ENCODE peak calls at places on chromosome 17, in nine cellular contexts. A, B, T, E, D, W, C, G and F are unnamed samples.

GRCh38 chr17:39674702-39675389 is 6.6 kb downstream of the PNMT start:
- DNase-seq in A (no peak), C (no peak), G (peak), D (peak), B (no peak), W (no peak), E (peak), T (no peak), F (no peak)

GRCh38 chr17:39156491-39156890 is 5.1 kb upstream of the PLXDC1 start:
- DNase-seq in D (no peak), T (no peak), B (no peak), G (no peak), W (no peak), E (no peak), C (no peak), A (no peak), F (no peak)

GRCh38 chr17:69265873-69266272 is 37.2 kb upstream of the ABCA10 start:
- DNase-seq in E (no peak), T (no peak), G (no peak), W (no peak), B (no peak), C (no peak), A (no peak), D (no peak), F (no peak)

GRCh38 chr17:64641499-64641898 is 20.6 kb downstream of the SMURF2 start:
- DNase-seq in B (peak), G (peak), E (peak), D (no peak), W (no peak), T (peak), A (no peak), C (no peak), F (no peak)

GRCh38 chr17:42819939-42820535 is 4.0 kb downstream of the BECN1 start:
- DNase-seq in E (peak), D (peak), B (peak), T (peak), W (peak), G (peak), C (peak), A (peak), F (peak)

GRCh38 chr17:29844339-29845048 is 85.5 kb downstream of the SSH2 start:
- DNase-seq in A (peak), G (no peak), B (peak), E (peak), C (no peak), D (no peak), W (no peak), T (peak), F (peak)

GRCh38 chr17:78051186-78051972 is 77.2 kb downstream of the TMC6 start:
- DNase-seq in D (no peak), T (no peak), E (no peak), W (no peak), B (no peak), C (no peak), A (no peak), G (no peak), F (no peak)

GRCh38 chr17:10357768-10358167 is 15.0 kb downstream of the MYH13 start:
- DNase-seq in A (peak), E (peak), B (peak), G (peak), D (peak), T (peak), C (no peak), W (peak), F (peak)

GRCh38 chr17:61353615-61354014 is 46.0 kb upstream of the TBX2 start:
- DNase-seq in D (no peak), T (no peak), W (no peak), G (no peak), A (no peak), C (no peak), E (no peak), B (no peak), F (no peak)

GRCh38 chr17:5553479-5553878 is 30.8 kb downstream of the NLRP1 start:
- DNase-seq in B (no peak), W (no peak), G (no peak), D (no peak), A (no peak), C (no peak), T (no peak), E (no peak), F (no peak)

GRCh38 chr17:48901241-48901640 is 7.0 kb upstream of the UBE2Z start:
- DNase-seq in G (no peak), T (no peak), C (no peak), A (no peak), W (no peak), D (no peak), B (no peak), E (no peak), F (no peak)

GRCh38 chr17:17722081-17722905 is 41.0 kb downstream of the RAI1 start:
- DNase-seq in A (peak), T (peak), C (no peak), D (no peak), B (peak), W (no peak), E (no peak), G (no peak), F (peak)

GRCh38 chr17:10126554-10127493 is 71.6 kb downstream of the GAS7 start:
- DNase-seq in T (peak), E (peak), C (no peak), G (no peak), B (peak), A (peak), W (no peak), D (no peak), F (peak)

GRCh38 chr17:74606050-74606449 is 14.0 kb upstream of the CD300LD start:
- DNase-seq in C (no peak), A (no peak), W (no peak), E (no peak), D (no peak), T (no peak), G (no peak), B (no peak), F (no peak)

GRCh38 chr17:81305051-81305630 is 10.0 kb upstream of the SLC38A10 start:
- DNase-seq in C (no peak), T (no peak), B (no peak), W (no peak), G (no peak), A (no peak), D (no peak), E (no peak), F (no peak)

GRCh38 chr17:63425478-63425877 is 20.6 kb downstream of the CYB561 start:
- DNase-seq in B (peak), C (peak), T (peak), D (peak), G (peak), W (peak), E (peak), A (peak), F (peak)

GRCh38 chr17:30291571-30292489 is at the start of gene BLMH:
- DNase-seq in W (peak), A (peak), G (peak), C (no peak), T (peak), D (peak), E (peak), B (peak), F (peak)

GRCh38 chr17:43943769-43944418 is 1.6 kb upstream of the PPY start:
- DNase-seq in W (peak), G (peak), E (peak), C (peak), T (peak), D (peak), A (peak), B (peak), F (peak)

GRCh38 chr17:19002191-19002590 is 2.4 kb downstream of the FAM83G start:
- DNase-seq in B (peak), G (no peak), D (no peak), T (no peak), C (no peak), E (no peak), A (no peak), W (no peak), F (no peak)

GRCh38 chr17:32914181-32914580 is 13.8 kb upstream of the TMEM98 start:
- DNase-seq in B (no peak), D (no peak), T (no peak), E (no peak), W (no peak), G (no peak), C (no peak), A (no peak), F (no peak)

GRCh38 chr17:44987194-44987882 is 19.2 kb upstream of the C1QL1 start:
- DNase-seq in G (no peak), E (no peak), B (peak), W (no peak), D (no peak), C (no peak), A (peak), T (no peak), F (peak)

GRCh38 chr17:61116577-61116976 is 283.1 kb upstream of the TBX2 start:
- DNase-seq in W (no peak), C (no peak), D (no peak), G (no peak), B (no peak), T (no peak), E (no peak), A (no peak), F (no peak)

DNA sequence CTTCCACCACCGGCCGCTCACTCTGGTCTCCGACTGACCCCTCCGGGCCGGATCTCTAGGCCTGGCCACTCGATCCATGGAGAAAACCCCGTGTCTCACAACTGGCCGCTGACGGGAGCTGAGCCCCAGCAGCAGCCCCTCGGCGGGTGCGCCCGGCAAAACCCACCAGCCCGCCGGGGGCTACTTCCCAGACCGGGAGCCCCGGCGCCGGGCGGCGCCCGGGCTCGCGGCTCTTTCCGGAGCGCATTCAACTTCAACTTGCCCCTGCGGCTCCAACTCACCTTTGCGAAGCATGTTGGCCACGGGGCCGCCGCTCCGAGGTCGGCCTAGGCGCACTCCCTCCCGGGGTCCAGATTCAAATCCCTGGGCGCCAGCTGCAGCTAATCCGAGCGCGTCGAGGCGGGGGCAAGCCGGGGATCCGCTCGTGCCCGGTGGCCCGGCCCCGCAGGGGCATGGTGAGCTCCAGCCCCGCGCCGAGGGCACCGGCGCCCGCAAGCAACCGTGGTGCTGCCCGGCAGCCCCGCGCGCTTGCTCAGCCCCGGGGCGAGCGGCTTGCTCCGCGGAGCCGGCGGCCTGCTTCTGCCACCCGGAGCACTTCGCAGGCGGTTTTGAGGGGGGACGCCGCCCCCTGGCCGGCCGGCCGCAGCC is 438 bp downstream of the RTN4RL1 start:
- DNase-seq in T (peak), A (no peak), E (no peak), C (no peak), D (no peak), B (no peak), W (no peak), G (no peak), F (peak)
- H3K4me2 ChIP-seq in T (peak), A (peak), E (peak), C (peak), D (peak), B (peak), W (peak), G (peak), F (peak)

DNA sequence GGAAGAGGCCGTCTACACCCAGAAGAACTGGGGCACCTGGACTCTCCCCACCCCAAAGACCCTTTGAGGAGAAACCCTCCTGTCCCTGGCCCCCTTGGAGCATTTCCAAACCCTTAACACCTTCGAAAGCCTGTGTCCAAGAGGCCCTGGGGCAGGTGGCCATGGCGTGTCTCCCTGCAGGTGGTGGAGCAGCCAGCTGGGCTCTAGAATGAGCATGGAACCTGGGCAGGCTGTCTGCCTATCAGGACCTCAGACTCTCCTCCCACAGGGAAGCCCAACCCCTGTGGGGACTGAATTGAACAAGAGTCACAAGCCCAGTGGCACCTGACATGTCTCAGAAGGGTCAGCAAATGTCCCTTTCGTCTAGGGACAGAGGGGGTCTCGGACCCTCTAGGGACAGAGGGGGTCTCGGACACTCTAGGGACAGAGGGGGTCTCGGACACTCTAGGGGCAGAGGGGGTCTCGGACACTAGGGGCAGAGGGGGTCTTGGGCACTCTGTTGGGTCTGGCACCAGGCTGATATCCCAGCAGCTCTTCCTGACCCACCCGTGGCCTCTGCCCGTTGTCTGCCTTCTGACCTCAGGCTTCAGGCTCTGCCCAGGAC is 8.4 kb downstream of the CBX4 start:
- DNase-seq in T (no peak), E (no peak), W (no peak), G (no peak), A (no peak), D (no peak), C (no peak), B (no peak), F (no peak)
- H3K27ac ChIP-seq in T (no peak), E (no peak), W (no peak), G (no peak), A (no peak), D (no peak), C (no peak), B (no peak), F (no peak)

DNA sequence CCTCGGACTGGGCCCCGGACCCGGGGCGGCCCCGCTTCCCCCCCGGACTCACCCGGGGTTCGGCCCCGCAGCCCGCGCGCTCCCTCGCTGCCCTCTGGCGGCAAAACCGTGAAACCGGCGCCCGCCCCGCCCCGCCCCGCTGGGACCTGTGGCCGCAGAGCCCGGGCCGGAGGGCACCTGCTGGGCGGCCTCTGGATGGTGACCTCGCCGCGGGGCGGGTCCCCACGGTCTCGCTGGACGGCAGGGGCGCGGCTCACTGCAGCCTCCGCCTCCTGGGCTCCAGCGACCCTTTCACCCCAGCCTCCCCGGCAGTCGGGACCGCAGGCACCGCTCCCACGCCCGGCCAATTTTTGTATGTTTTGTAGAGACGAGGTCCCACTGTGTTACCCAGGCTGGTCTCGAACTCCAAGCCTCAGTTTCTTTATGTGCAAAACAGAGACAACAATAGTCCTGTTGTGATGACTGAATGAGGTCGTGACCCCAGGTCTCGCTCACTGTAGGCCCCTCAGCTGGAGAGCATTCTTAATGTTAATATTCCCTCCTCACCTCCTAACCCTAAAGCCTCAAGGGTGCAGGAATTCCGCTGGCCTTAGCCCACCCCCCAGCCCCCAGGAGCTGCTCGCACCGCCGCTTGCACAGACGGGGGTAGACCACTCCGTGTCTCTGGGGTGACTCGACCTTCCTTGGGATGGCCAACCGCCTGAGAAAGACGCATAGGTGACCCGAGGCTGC is 33.7 kb upstream of the RPH3AL start:
- DNase-seq in T (peak), B (peak), W (peak), C (peak), D (peak), A (peak), E (peak), G (peak), F (peak)
- TF ChIP-seq EZH2phosphoT487 in T (no peak), B (no peak), W (no peak), C (no peak), D (no peak), A (no peak), E (no peak), G (no peak), F (no peak)

GRCh38 chr17:46741122-46741725 is 77.3 kb downstream of the WNT3 start:
- DNase-seq in T (no peak), B (no peak), W (no peak), D (no peak), C (no peak), A (no peak), G (no peak), E (no peak), F (no peak)

GRCh38 chr17:46738544-46738943 is 79.9 kb downstream of the WNT3 start:
- DNase-seq in D (no peak), W (no peak), B (peak), G (no peak), C (no peak), E (no peak), A (no peak), T (no peak), F (no peak)

GRCh38 chr17:46739982-46740381 is 78.5 kb downstream of the WNT3 start:
- DNase-seq in C (no peak), B (no peak), T (no peak), W (no peak), E (no peak), D (no peak), A (no peak), G (no peak), F (no peak)

GRCh38 chr17:46744441-46744840 is 74.1 kb downstream of the WNT3 start:
- DNase-seq in G (no peak), E (no peak), A (peak), C (no peak), W (no peak), D (no peak), T (no peak), B (no peak), F (no peak)

GRCh38 chr17:46742539-46743270 is 75.8 kb downstream of the WNT3 start:
- DNase-seq in G (peak), D (peak), T (no peak), C (peak), W (no peak), A (no peak), E (peak), B (peak), F (no peak)
- H3K4me2 ChIP-seq in G (peak), D (no peak), T (peak), C (peak), W (no peak), A (no peak), E (peak), B (peak), F (no peak)

GRCh38 chr17:14838567-14838966 is 426.6 kb downstream of the PMP22 start:
- DNase-seq in W (no peak), T (no peak), G (no peak), E (no peak), D (no peak), C (no peak), A (no peak), B (no peak), F (no peak)

GRCh38 chr17:14827394-14827793 is 437.7 kb downstream of the PMP22 start:
- DNase-seq in E (no peak), C (no peak), D (no peak), G (no peak), T (no peak), A (no peak), B (no peak), W (no peak), F (no peak)

GRCh38 chr17:14833201-14833773 is 431.8 kb downstream of the PMP22 start:
- DNase-seq in T (no peak), C (no peak), G (no peak), A (no peak), W (no peak), D (no peak), E (no peak), B (peak), F (no peak)
- H3K27ac ChIP-seq in T (no peak), C (no peak), G (no peak), A (no peak), W (no peak), D (no peak), E (no peak), B (no peak), F (no peak)

DNA sequence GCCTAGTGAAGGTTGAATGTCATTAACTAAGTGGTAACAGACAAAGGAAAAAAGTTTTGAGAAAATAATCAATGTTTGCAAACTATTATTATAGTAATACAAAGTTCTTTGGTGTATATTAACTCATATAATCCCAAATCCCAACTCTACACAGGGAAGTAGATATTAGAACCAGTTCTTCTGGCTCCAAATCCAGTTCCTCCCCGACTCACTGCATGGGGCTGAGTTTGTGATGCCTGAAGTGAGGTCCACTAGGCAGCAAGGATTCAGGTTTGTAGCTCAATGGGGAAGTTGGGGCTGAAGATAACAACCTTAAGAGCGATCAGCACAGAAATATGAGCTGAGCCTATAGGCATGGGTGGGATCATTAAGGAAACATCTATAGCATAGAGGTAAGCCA is 5.6 kb upstream of the SYNRG start:
- DNase-seq in D (no peak), G (peak), W (no peak), B (peak), T (no peak), E (no peak), A (no peak), C (no peak), F (no peak)
- TF ChIP-seq EZH2phosphoT487 in D (no peak), G (no peak), W (no peak), B (no peak), T (no peak), E (no peak), A (no peak), C (no peak), F (no peak)